ENCODE peak calls at places on chromosomes 7 and 10, in seven cellular contexts. R is body of pancreas, D is neural progenitor cell, M is fibroblast of the aortic adventitia, X is A549, L is psoas muscle, S is fibroblast of mammary gland. H is an unnamed sample.

GRCh38 chr7:132420527-132420926 is 155.7 kb downstream of the PLXNA4 start:
- DNase-seq in R (no peak), D (no peak), M (peak), X (no peak), L (no peak), S (peak), H (no peak)

GRCh38 chr10:31188792-31189406 is 130.1 kb upstream of the ZEB1 start:
- DNase-seq in R (no peak), D (no peak), M (peak), X (no peak), L (no peak), S (peak), H (no peak)

GRCh38 chr10:119454990-119455389 is 87.5 kb downstream of the RGS10 start:
- DNase-seq in R (no peak), D (no peak), M (no peak), X (no peak), L (no peak), S (no peak), H (no peak)

GRCh38 chr10:28280652-28281051 is 22.2 kb downstream of the MPP7 start:
- DNase-seq in R (no peak), D (no peak), M (peak), X (no peak), L (no peak), S (no peak), H (no peak)

GRCh38 chr10:130000918-130001317 is 36.8 kb upstream of the EBF3 start:
- DNase-seq in R (no peak), D (no peak), M (no peak), X (no peak), L (no peak), S (no peak), H (no peak)

GRCh38 chr10:78585952-78586351 is 482.8 kb upstream of the ZMIZ1 start:
- DNase-seq in R (no peak), D (no peak), M (no peak), X (no peak), L (no peak), S (no peak), H (no peak)

GRCh38 chr7:118870187-118870586 is 645.7 kb downstream of the ANKRD7 start:
- DNase-seq in R (no peak), D (peak), M (no peak), X (peak), L (no peak), S (no peak), H (no peak)

GRCh38 chr10:113357688-113358306 is 195.1 kb upstream of the HABP2 start:
- DNase-seq in R (no peak), D (peak), M (no peak), X (no peak), L (no peak), S (no peak), H (no peak)

GRCh38 chr10:116082211-116082610 is 190.8 kb downstream of the GFRA1 start:
- DNase-seq in R (no peak), D (no peak), M (no peak), X (no peak), L (no peak), S (no peak), H (no peak)

GRCh38 chr7:12609556-12609955 is 39.0 kb downstream of the SCIN start:
- DNase-seq in R (no peak), D (no peak), M (no peak), X (no peak), L (no peak), S (no peak), H (no peak)

GRCh38 chr7:46291064-46291463 is 370.0 kb upstream of the IGFBP3 start:
- DNase-seq in R (no peak), D (no peak), M (peak), X (no peak), L (no peak), S (peak), H (no peak)

GRCh38 chr7:77415474-77415821 is 701 bp downstream of the GSAP start:
- DNase-seq in R (peak), D (peak), M (no peak), X (no peak), L (no peak), S (no peak), H (peak)

GRCh38 chr10:26566525-26567348 is 128.6 kb downstream of the APBB1IP start:
- DNase-seq in R (peak), D (peak), M (no peak), X (no peak), L (no peak), S (no peak), H (no peak)

GRCh38 chr7:124399941-124400340 is 365.7 kb downstream of the GPR37 start:
- DNase-seq in R (no peak), D (no peak), M (no peak), X (no peak), L (no peak), S (no peak), H (no peak)

GRCh38 chr10:132428486-132428885 is 31.5 kb downstream of the PWWP2B start:
- DNase-seq in R (no peak), D (no peak), M (no peak), X (no peak), L (no peak), S (no peak), H (no peak)

GRCh38 chr7:128027485-128027980 is 3.7 kb downstream of the LRRC4 start:
- DNase-seq in R (no peak), D (peak), M (no peak), X (no peak), L (no peak), S (no peak), H (no peak)

GRCh38 chr10:110398419-110399162 is 93.9 kb upstream of the SMNDC1 start:
- DNase-seq in R (peak), D (peak), M (peak), X (peak), L (peak), S (peak), H (peak)

GRCh38 chr7:55099086-55099831 is 80.4 kb downstream of the EGFR start:
- DNase-seq in R (no peak), D (no peak), M (peak), X (no peak), L (no peak), S (peak), H (no peak)

DNA sequence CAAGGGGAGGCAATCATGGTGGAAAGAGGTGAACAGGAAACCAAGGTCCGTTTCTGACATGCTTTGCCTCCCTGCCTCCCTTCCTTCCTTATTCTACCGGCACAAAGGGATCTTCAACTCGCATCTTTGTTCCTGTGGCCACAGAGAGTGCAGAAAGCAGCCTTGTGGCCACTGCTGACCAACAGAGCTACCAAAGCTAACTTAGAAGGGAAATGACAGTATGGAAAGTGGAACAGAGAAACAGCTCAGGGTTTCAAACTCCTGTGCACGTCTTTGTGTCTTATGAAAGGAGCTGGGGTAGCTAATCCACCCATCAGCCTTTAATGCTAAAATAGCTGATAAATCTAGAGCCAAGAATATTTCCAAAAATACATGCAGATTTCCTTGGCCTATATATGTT is 588.0 kb downstream of the SORCS1 start:
- DNase-seq in R (no peak), D (no peak), M (no peak), X (no peak), L (no peak), S (no peak), H (no peak)
- H3K4me3 ChIP-seq in R (no peak), D (no peak), M (no peak), X (no peak), L (no peak), S (no peak), H (no peak)

GRCh38 chr10:127148066-127148932 is 48.1 kb downstream of the INSYN2A start:
- DNase-seq in R (no peak), D (no peak), M (peak), X (peak), L (no peak), S (peak), H (no peak)
- H3K4me3 ChIP-seq in R (no peak), D (no peak), M (peak), X (peak), L (no peak), S (peak), H (no peak)

GRCh38 chr7:100836812-100837098 is 9.4 kb upstream of the EPHB4 start:
- DNase-seq in R (no peak), D (no peak), M (no peak), X (no peak), L (no peak), S (no peak), H (no peak)
- H3K4me3 ChIP-seq in R (peak), D (peak), M (no peak), X (peak), L (peak), S (peak), H (peak)

GRCh38 chr10:59905735-59906416 is 480 bp downstream of the CCDC6 start:
- DNase-seq in R (no peak), D (peak), M (no peak), X (no peak), L (peak), S (peak), H (peak)

GRCh38 chr10:59907918-59908807 is 1.8 kb upstream of the CCDC6 start:
- DNase-seq in R (peak), D (peak), M (peak), X (peak), L (peak), S (peak), H (peak)

GRCh38 chr10:59906417-59907202 is at the start of gene CCDC6:
- DNase-seq in R (peak), D (peak), M (peak), X (peak), L (peak), S (peak), H (peak)

GRCh38 chr10:59907537-59907917 is 1.2 kb upstream of the CCDC6 start:
- DNase-seq in R (no peak), D (no peak), M (no peak), X (no peak), L (no peak), S (no peak), H (no peak)

GRCh38 chr10:59908808-59909143 is 2.4 kb upstream of the CCDC6 start:
- DNase-seq in R (no peak), D (no peak), M (no peak), X (no peak), L (no peak), S (no peak), H (no peak)
- H3K4me3 ChIP-seq in R (no peak), D (peak), M (peak), X (peak), L (peak), S (no peak), H (peak)

DNA sequence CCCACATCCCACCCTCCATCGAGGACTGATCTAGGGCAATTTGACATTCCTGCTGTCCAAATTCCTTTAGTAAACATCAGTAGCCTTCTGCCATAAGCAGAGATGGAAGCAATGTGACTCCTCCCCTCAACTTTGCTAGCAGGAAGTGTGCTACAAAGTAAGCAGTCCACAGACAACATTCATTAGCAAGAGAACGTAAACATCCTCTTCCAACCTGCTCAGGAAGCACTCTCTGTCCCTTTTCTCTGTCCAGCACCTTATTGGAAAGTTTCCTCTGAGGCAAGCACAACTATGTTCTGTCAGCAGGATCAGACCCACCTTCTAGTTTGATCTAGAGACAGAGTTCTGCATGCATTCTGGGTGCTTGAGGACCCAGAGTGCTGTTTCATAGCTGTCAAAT is 48.1 kb upstream of the LRGUK start:
- DNase-seq in R (no peak), D (no peak), M (no peak), X (no peak), L (no peak), S (no peak), H (no peak)
- H3K4me3 ChIP-seq in R (no peak), D (no peak), M (no peak), X (no peak), L (no peak), S (no peak), H (no peak)

GRCh38 chr7:141946874-141947273 is at the start of gene CLEC5A:
- DNase-seq in R (no peak), D (no peak), M (no peak), X (no peak), L (no peak), S (no peak), H (no peak)

GRCh38 chr7:141944811-141945210 is 2.0 kb downstream of the CLEC5A start:
- DNase-seq in R (no peak), D (no peak), M (no peak), X (no peak), L (no peak), S (no peak), H (no peak)

GRCh38 chr7:141941075-141941474 is 5.7 kb downstream of the CLEC5A start:
- DNase-seq in R (no peak), D (no peak), M (no peak), X (no peak), L (no peak), S (no peak), H (no peak)

GRCh38 chr7:141949068-141949467 is 2.3 kb upstream of the CLEC5A start:
- DNase-seq in R (no peak), D (no peak), M (no peak), X (no peak), L (no peak), S (no peak), H (no peak)

GRCh38 chr7:141945356-141945755 is 1.4 kb downstream of the CLEC5A start:
- DNase-seq in R (peak), D (no peak), M (no peak), X (no peak), L (no peak), S (peak), H (no peak)
- H3K4me3 ChIP-seq in R (no peak), D (no peak), M (no peak), X (no peak), L (no peak), S (no peak), H (no peak)

DNA sequence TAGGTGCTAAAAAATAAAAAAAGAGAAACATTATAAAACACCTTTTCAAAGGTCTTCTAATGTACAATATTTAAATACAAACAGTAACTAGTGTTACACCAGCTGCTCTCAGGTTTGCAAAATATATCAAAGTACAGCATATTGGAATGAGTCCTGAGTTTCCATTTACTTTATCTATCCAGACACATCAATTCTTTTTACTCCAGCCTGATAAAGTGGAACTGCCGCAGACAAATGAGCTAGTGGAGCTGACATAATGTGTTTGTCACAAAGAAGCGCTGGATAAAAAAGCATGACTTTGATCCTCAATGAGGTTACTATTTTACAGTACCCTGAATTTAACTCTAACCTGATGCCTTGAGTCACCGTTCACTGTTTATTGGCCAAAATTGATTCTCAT is 1243.1 kb downstream of the GATA3 start:
- DNase-seq in R (no peak), D (peak), M (no peak), X (no peak), L (no peak), S (no peak), H (no peak)
- H3K4me3 ChIP-seq in R (no peak), D (no peak), M (no peak), X (no peak), L (no peak), S (no peak), H (no peak)

H was measured in Peyer's patch.